ENCODE peak calls at places on chromosomes 12 and 14, in five cellular contexts. J is SJCRH30, V is endothelial cell of umbilical vein, C is heart right ventricle, G is tibial nerve. A is an unnamed sample.
A peak's percentile ranks its signal among the peaks of the same experiment; 100 is the strongest.

GRCh38 chr14:21069388-21070082 is 569 bp upstream of the ARHGEF40 start:
- DNase-seq in J (peak; percentile 76), V (no peak), C (peak; percentile 45), G (peak; percentile 39), A (peak; percentile 54)

GRCh38 chr14:24712909-24713308 is 78.9 kb upstream of the GZMB start:
- DNase-seq in J (peak; percentile 30), V (no peak), C (no peak), G (no peak), A (no peak)

GRCh38 chr14:102280376-102280962 is 24.5 kb downstream of the MOK start:
- DNase-seq in J (no peak), V (no peak), C (no peak), G (no peak), A (no peak)

GRCh38 chr12:57604454-57605307 is at the start of gene DTX3:
- DNase-seq in J (peak; percentile 85), V (peak; percentile 18), C (peak; percentile 50), G (peak; percentile 43), A (no peak)

GRCh38 chr12:16531623-16532022 is 74.3 kb downstream of the LMO3 start:
- DNase-seq in J (peak; percentile 98), V (no peak), C (no peak), G (no peak), A (peak; percentile 68)

GRCh38 chr14:23601845-23602180 is 23.2 kb upstream of the JPH4 start:
- DNase-seq in J (no peak), V (no peak), C (no peak), G (no peak), A (no peak)

GRCh38 chr12:118326971-118327370 is 45.7 kb downstream of the TAOK3 start:
- DNase-seq in J (no peak), V (no peak), C (no peak), G (no peak), A (no peak)

GRCh38 chr12:95253386-95253785 is 35.8 kb downstream of the VEZT start:
- DNase-seq in J (no peak), V (no peak), C (no peak), G (no peak), A (no peak)

GRCh38 chr12:94686834-94687628 is 36.7 kb upstream of the TMCC3 start:
- DNase-seq in J (no peak), V (peak; percentile 85), C (no peak), G (no peak), A (no peak)

GRCh38 chr14:54610051-54610977 is 43.4 kb downstream of the SAMD4A start:
- DNase-seq in J (no peak), V (no peak), C (no peak), G (no peak), A (no peak)

GRCh38 chr12:62957233-62957953 is 22.4 kb upstream of the PPM1H start:
- DNase-seq in J (peak; percentile 46), V (no peak), C (no peak), G (no peak), A (peak; percentile 60)

GRCh38 chr12:122155705-122156104 is 18.3 kb downstream of the IL31 start:
- DNase-seq in J (no peak), V (no peak), C (no peak), G (no peak), A (no peak)

GRCh38 chr14:29806124-29806517 is 121.5 kb downstream of the PRKD1 start:
- DNase-seq in J (no peak), V (no peak), C (no peak), G (no peak), A (no peak)

GRCh38 chr12:31961137-31961536 is 1.9 kb downstream of the RESF1 start:
- DNase-seq in J (no peak), V (peak; percentile 9), C (no peak), G (no peak), A (no peak)

GRCh38 chr12:120102189-120103043 is 14.1 kb downstream of the RAB35 start:
- DNase-seq in J (no peak), V (no peak), C (no peak), G (no peak), A (no peak)

GRCh38 chr14:35949933-35950332 is 123.8 kb downstream of the BRMS1L start:
- DNase-seq in J (no peak), V (no peak), C (no peak), G (no peak), A (peak; percentile 97)

GRCh38 chr12:57881035-57881973 is 34.8 kb upstream of the CTDSP2 start:
- DNase-seq in J (no peak), V (no peak), C (no peak), G (no peak), A (no peak)

GRCh38 chr12:27207626-27208413 is 36.3 kb upstream of the STK38L start:
- DNase-seq in J (no peak), V (no peak), C (no peak), G (no peak), A (no peak)

GRCh38 chr14:72104011-72104613 is 171.9 kb downstream of the RGS6 start:
- DNase-seq in J (peak; percentile 50), V (no peak), C (peak; percentile 15), G (no peak), A (peak; percentile 16)

GRCh38 chr14:61866932-61867920 is 105.0 kb downstream of the SNAPC1 start:
- DNase-seq in J (no peak), V (no peak), C (no peak), G (no peak), A (no peak)

GRCh38 chr12:97142737-97143450 is 235.8 kb downstream of the NEDD1 start:
- DNase-seq in J (no peak), V (peak; percentile 88), C (peak; percentile 7), G (no peak), A (no peak)

GRCh38 chr14:92568621-92569479 is 55.3 kb downstream of the RIN3 start:
- DNase-seq in J (no peak), V (no peak), C (peak; percentile 46), G (no peak), A (no peak)

GRCh38 chr12:115010324-115010995 is 326.5 kb upstream of the TBX3 start:
- DNase-seq in J (no peak), V (no peak), C (no peak), G (no peak), A (no peak)

GRCh38 chr12:49014547-49014946 is 4.0 kb downstream of the PRKAG1 start:
- DNase-seq in J (peak; percentile 42), V (no peak), C (no peak), G (no peak), A (no peak)

GRCh38 chr14:21042918-21043317 is 756 bp downstream of the RNASE7 start:
- DNase-seq in J (no peak), V (no peak), C (no peak), G (no peak), A (no peak)

GRCh38 chr14:78701246-78701645 is 531.1 kb downstream of the NRXN3 start:
- DNase-seq in J (no peak), V (no peak), C (no peak), G (no peak), A (no peak)

GRCh38 chr12:31900271-31900670 is 58.9 kb upstream of the RESF1 start:
- DNase-seq in J (no peak), V (no peak), C (no peak), G (no peak), A (no peak)

GRCh38 chr14:25048170-25049126 is 1.5 kb downstream of the STXBP6 start:
- DNase-seq in J (no peak), V (no peak), C (peak; percentile 50), G (peak; percentile 50), A (no peak)

GRCh38 chr12:63964301-63964700 is 119.8 kb downstream of the SRGAP1 start:
- DNase-seq in J (no peak), V (no peak), C (no peak), G (no peak), A (peak; percentile 74)

GRCh38 chr14:72708708-72709475 is 185.0 kb downstream of the DPF3 start:
- DNase-seq in J (no peak), V (no peak), C (no peak), G (no peak), A (no peak)

GRCh38 chr12:113473942-113474341 is 2.3 kb upstream of the LHX5 start:
- DNase-seq in J (no peak), V (no peak), C (no peak), G (no peak), A (no peak)

GRCh38 chr12:113473400-113473799 is 1.7 kb upstream of the LHX5 start:
- DNase-seq in J (no peak), V (no peak), C (no peak), G (no peak), A (no peak)

GRCh38 chr12:113470871-113471618 is 626 bp downstream of the LHX5 start:
- DNase-seq in J (no peak), V (no peak), C (no peak), G (no peak), A (no peak)

GRCh38 chr12:113471619-113472171 is at the start of gene LHX5:
- DNase-seq in J (no peak), V (no peak), C (no peak), G (no peak), A (no peak)

GRCh38 chr12:113472191-113473190 is 820 bp upstream of the LHX5 start:
- DNase-seq in J (no peak), V (no peak), C (no peak), G (no peak), A (no peak)
- H3K4me1 ChIP-seq in J (no peaks in the 10 kb centered on the region), V (no peaks in the 10 kb centered on the region), C (peaks cover 23% of the 10 kb centered on the region), G (peaks cover 7% of the 10 kb centered on the region), A (no peaks in the 10 kb centered on the region)

DNA sequence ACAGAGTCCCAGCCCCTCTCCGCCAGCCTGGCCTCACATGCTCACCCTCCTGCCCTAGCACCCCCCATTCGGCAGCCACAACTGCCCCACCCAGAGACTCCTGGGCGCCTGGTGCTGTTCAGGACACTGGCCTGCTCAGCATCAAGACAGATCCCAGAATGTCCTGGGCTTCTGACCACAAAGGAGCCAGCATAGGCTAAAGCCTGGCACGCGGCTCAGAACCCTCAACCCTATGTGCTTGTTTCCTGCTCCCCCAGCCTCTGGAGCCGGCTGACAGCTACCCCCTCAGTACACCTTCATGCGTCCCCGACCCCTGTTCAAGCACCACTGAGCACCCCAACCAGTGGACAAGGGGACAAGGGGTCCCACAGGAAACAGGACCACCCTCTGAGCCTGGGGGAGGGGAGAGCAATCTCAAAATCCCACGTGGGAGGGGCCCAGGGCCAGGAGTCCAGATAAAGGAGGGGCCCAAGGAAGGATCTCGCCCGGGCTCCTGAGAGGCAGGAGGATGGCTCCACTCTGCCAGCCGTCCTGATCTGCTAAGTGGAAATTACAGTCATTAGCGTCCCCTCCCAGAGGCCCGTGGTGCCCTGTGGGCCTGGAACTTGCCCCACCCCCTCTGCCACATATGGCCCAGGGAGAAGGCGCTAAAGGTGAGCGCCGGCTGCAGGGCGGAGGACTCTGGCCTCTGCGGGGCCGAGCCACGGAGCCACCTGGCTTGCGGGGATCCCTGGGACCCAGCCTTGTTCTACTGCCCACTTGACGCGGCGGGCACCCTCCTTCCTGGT is 27.1 kb upstream of the GPR132 start:
- DNase-seq in J (no peak), V (no peak), C (no peak), G (no peak), A (no peak)
- H3K4me3 ChIP-seq in J (peak overlapping the region; percentile 61), V (no peak overlapping the region), C (peak overlapping the region; percentile 79), G (peak overlapping the region; percentile 35), A (peak overlapping the region; percentile 31)

GRCh38 chr12:51904951-51905471 is 2.3 kb upstream of the ACVRL1 start:
- DNase-seq in J (peak; percentile 67), V (no peak), C (no peak), G (no peak), A (no peak)
- H3K4me1 ChIP-seq in J (peaks cover 20% of the 10 kb centered on the region), V (peaks cover 59% of the 10 kb centered on the region), C (peaks cover 54% of the 10 kb centered on the region), G (peaks cover 11% of the 10 kb centered on the region), A (no peaks in the 10 kb centered on the region)

DNA sequence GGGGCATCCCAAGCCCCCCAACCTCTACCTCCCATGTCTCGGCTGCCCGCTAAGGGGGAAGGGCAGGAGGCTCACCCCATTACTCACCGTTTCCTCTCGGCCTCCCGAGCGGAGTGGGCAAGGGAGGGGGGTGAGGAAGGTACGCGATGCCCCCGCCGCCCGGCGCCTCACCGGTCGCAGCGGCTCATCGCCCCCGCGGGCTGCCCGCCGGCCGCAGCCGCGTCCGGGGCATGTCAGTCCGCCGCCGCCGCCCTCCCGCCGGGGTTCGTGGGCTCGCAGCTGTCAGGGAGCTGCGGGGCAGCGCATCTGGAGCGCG is 501 bp downstream of the SLC8A3 start:
- DNase-seq in J (peak; percentile 29), V (peak; percentile 21), C (no peak), G (no peak), A (no peak)
- H3K4me3 ChIP-seq in J (peak overlapping the region; percentile 76), V (peak overlapping the region; percentile 59), C (peak overlapping the region; percentile 38), G (peak overlapping the region; percentile 37), A (peak overlapping the region; percentile 21)

A was measured in HAP-1.